ENCODE peak calls at places on chromosomes 16 and 17, in four cellular contexts. One of them, this sample, is unnamed.

GRCh38 chr17:1997146-1997586 is 28.0 kb downstream of the RTN4RL1 start:
- DNase-seq in thyroid gland: no peak
- DNase-seq in ovary: no peak
- DNase-seq in adrenal gland: no peak
- DNase-seq in this sample: no peak

GRCh38 chr17:27295945-27296344 is 2.0 kb downstream of the WSB1 start:
- DNase-seq in thyroid gland: no peak
- DNase-seq in ovary: no peak
- DNase-seq in adrenal gland: no peak
- DNase-seq in this sample: no peak

GRCh38 chr16:87582221-87582965 is 19.9 kb upstream of the JPH3 start:
- DNase-seq in thyroid gland: peak; percentile 16
- DNase-seq in ovary: peak; percentile 83
- DNase-seq in adrenal gland: peak; percentile 85
- DNase-seq in this sample: no peak

GRCh38 chr17:22277595-22277994 is 585.3 kb downstream of the KCNJ18 start:
- DNase-seq in thyroid gland: no peak
- DNase-seq in ovary: no peak
- DNase-seq in adrenal gland: no peak
- DNase-seq in this sample: no peak

GRCh38 chr16:2473999-2474876 is 689 bp upstream of the TBC1D24 start:
- DNase-seq in thyroid gland: peak; percentile 56
- DNase-seq in ovary: peak; percentile 42
- DNase-seq in adrenal gland: no peak
- DNase-seq in this sample: peak; percentile 74

GRCh38 chr17:2042355-2042929 is 620 bp downstream of the OVCA2 start:
- DNase-seq in thyroid gland: no peak
- DNase-seq in ovary: no peak
- DNase-seq in adrenal gland: no peak
- DNase-seq in this sample: peak; percentile 57

GRCh38 chr17:39393732-39394131 is 7.7 kb downstream of the FBXL20 start:
- DNase-seq in thyroid gland: no peak
- DNase-seq in ovary: no peak
- DNase-seq in adrenal gland: no peak
- DNase-seq in this sample: no peak

GRCh38 chr17:83152745-83153611 is 73.6 kb downstream of the METRNL start:
- DNase-seq in thyroid gland: no peak
- DNase-seq in ovary: no peak
- DNase-seq in adrenal gland: no peak
- DNase-seq in this sample: no peak

GRCh38 chr17:9004132-9004960 is 17.0 kb upstream of the NTN1 start:
- DNase-seq in thyroid gland: no peak
- DNase-seq in ovary: no peak
- DNase-seq in adrenal gland: peak; percentile 28
- DNase-seq in this sample: no peak

GRCh38 chr16:24348511-24349290 is 92.6 kb downstream of the CACNG3 start:
- DNase-seq in thyroid gland: no peak
- DNase-seq in ovary: no peak
- DNase-seq in adrenal gland: no peak
- DNase-seq in this sample: no peak

GRCh38 chr17:47733414-47734288 is 615 bp downstream of the TBX21 start:
- DNase-seq in thyroid gland: no peak
- DNase-seq in ovary: no peak
- DNase-seq in adrenal gland: no peak
- DNase-seq in this sample: no peak

GRCh38 chr17:74222399-74222798 is 9.0 kb downstream of the TTYH2 start:
- DNase-seq in thyroid gland: no peak
- DNase-seq in ovary: no peak
- DNase-seq in adrenal gland: no peak
- DNase-seq in this sample: no peak

GRCh38 chr16:3305109-3306068 is at the start of the genes TIGD7 and ZNF75A:
- DNase-seq in thyroid gland: peak; percentile 87
- DNase-seq in ovary: peak; percentile 83
- DNase-seq in adrenal gland: peak; percentile 92
- DNase-seq in this sample: peak; percentile 91

GRCh38 chr17:82205720-82206508 is 6.7 kb downstream of the CCDC57 start:
- DNase-seq in thyroid gland: peak; percentile 88
- DNase-seq in ovary: peak; percentile 82
- DNase-seq in adrenal gland: peak; percentile 94
- DNase-seq in this sample: peak; percentile 87

GRCh38 chr16:81296631-81297030 is 18.1 kb upstream of the GAN start:
- DNase-seq in thyroid gland: no peak
- DNase-seq in ovary: no peak
- DNase-seq in adrenal gland: no peak
- DNase-seq in this sample: no peak

GRCh38 chr17:44972953-44973352 is 4.8 kb upstream of the C1QL1 start:
- DNase-seq in thyroid gland: no peak
- DNase-seq in ovary: no peak
- DNase-seq in adrenal gland: no peak
- DNase-seq in this sample: no peak

GRCh38 chr17:57701121-57701520 is 44.0 kb downstream of the CCDC182 start:
- DNase-seq in thyroid gland: no peak
- DNase-seq in ovary: no peak
- DNase-seq in adrenal gland: no peak
- DNase-seq in this sample: no peak

GRCh38 chr17:48127371-48128051 is 19.9 kb downstream of the SNX11 start:
- DNase-seq in thyroid gland: peak; percentile 54
- DNase-seq in ovary: no peak
- DNase-seq in adrenal gland: no peak
- DNase-seq in this sample: no peak

GRCh38 chr16:86319871-86320270 is 190.5 kb upstream of the FOXF1 start:
- DNase-seq in thyroid gland: no peak
- DNase-seq in ovary: no peak
- DNase-seq in adrenal gland: no peak
- DNase-seq in this sample: no peak

DNA sequence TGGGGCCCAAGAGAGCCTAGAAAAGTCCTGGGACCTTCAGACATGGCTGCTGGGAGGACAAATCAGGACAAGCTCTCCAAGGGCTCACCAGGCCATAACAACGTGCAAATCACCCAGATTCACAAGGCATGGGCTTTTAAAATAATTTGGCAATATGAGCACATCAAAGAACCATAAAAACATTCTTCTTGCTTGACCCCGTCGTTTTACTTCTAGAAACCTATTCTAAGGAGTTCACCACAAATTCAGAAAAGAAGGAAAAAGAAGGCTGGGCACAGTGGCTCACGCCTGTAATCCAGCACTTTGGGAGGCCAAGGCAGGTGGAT is 12.1 kb upstream of the MT3 start:
- DNase-seq in thyroid gland: no peak
- DNase-seq in ovary: no peak
- DNase-seq in adrenal gland: no peak
- DNase-seq in this sample: no peak
- TF ChIP-seq POLR2A in thyroid gland: no peak
- TF ChIP-seq POLR2A in ovary: no peak
- TF ChIP-seq POLR2A in adrenal gland: no peak
- TF ChIP-seq POLR2A in this sample: no peak

DNA sequence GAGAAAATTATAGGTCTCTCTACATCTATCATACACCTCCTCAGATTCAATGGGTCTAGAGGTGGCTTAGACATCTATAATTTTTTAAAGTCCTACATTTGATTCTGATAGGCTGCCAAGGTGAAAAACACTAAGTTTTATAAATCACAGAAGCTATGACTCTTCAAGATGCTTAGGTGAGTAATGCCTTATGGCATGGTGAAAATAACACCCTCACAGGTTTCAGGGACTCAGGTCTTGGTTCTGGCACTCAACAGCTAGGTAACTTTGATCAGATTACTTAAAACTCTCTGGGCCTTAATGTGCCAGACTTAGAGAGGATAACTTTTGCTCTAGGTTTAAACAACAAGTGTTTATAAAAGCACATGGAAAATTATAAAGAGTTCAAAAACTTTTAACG is 2.0 kb upstream of the COX10 start:
- DNase-seq in thyroid gland: no peak
- DNase-seq in ovary: no peak
- DNase-seq in adrenal gland: no peak
- DNase-seq in this sample: no peak
- TF ChIP-seq POLR2A in thyroid gland: no peak
- TF ChIP-seq POLR2A in ovary: no peak
- TF ChIP-seq POLR2A in adrenal gland: no peak
- TF ChIP-seq POLR2A in this sample: no peak

GRCh38 chr17:19271751-19272357 is 34.7 kb downstream of the EPN2 start:
- DNase-seq in thyroid gland: no peak
- DNase-seq in ovary: no peak
- DNase-seq in adrenal gland: no peak
- DNase-seq in this sample: peak; percentile 47
- TF ChIP-seq POLR2A in thyroid gland: no peak
- TF ChIP-seq POLR2A in ovary: no peak
- TF ChIP-seq POLR2A in adrenal gland: no peak
- TF ChIP-seq POLR2A in this sample: no peak

GRCh38 chr17:7626956-7627249 is 718 bp downstream of the SAT2 start:
- DNase-seq in thyroid gland: no peak
- DNase-seq in ovary: no peak
- DNase-seq in adrenal gland: no peak
- DNase-seq in this sample: peak; percentile 50

GRCh38 chr17:7626307-7626706 is 1.3 kb downstream of the SAT2 start:
- DNase-seq in thyroid gland: no peak
- DNase-seq in ovary: no peak
- DNase-seq in adrenal gland: peak; percentile 76
- DNase-seq in this sample: no peak

GRCh38 chr17:7623661-7624060 is 4.0 kb downstream of the SAT2 start:
- DNase-seq in thyroid gland: no peak
- DNase-seq in ovary: no peak
- DNase-seq in adrenal gland: no peak
- DNase-seq in this sample: no peak

GRCh38 chr17:7629939-7630571 is at the start of gene SHBG:
- DNase-seq in thyroid gland: no peak
- DNase-seq in ovary: peak; percentile 42
- DNase-seq in adrenal gland: no peak
- DNase-seq in this sample: no peak

GRCh38 chr17:7627250-7628121 is at the start of gene SAT2:
- DNase-seq in thyroid gland: peak; percentile 97
- DNase-seq in ovary: peak; percentile 97
- DNase-seq in adrenal gland: peak; percentile 98
- DNase-seq in this sample: peak; percentile 89
- TF ChIP-seq POLR2A in thyroid gland: peak; percentile 86
- TF ChIP-seq POLR2A in ovary: peak; percentile 83
- TF ChIP-seq POLR2A in adrenal gland: peak; percentile 50
- TF ChIP-seq POLR2A in this sample: peak; percentile 28

GRCh38 chr17:60600490-60601431 is 768 bp downstream of the PPM1D start:
- DNase-seq in thyroid gland: peak; percentile 80
- DNase-seq in ovary: peak; percentile 75
- DNase-seq in adrenal gland: peak; percentile 92
- DNase-seq in this sample: peak; percentile 90
- TF ChIP-seq POLR2A in thyroid gland: peak; percentile 39
- TF ChIP-seq POLR2A in ovary: peak; percentile 44
- TF ChIP-seq POLR2A in adrenal gland: peak; percentile 10
- TF ChIP-seq POLR2A in this sample: no peak

This sample was measured in erythroblast.